ENCODE peak calls at places on chromosomes 11 and 22, in four cellular contexts. J, O, R and I are unnamed samples.
A peak's percentile ranks its signal among the peaks of the same experiment; 100 is the strongest.

GRCh38 chr11:3207530-3208189 is 11.0 kb downstream of the MRGPRG start:
- DNase-seq in O (no peak), R (no peak), J (no peak), I (no peak)

GRCh38 chr11:67352546-67353316 is 615 bp downstream of the POLD4 start:
- DNase-seq in O (no peak), R (peak; percentile 46), J (peak; percentile 22), I (no peak)

GRCh38 chr22:29314537-29315285 is 786 bp downstream of the RASL10A start:
- DNase-seq in R (no peak), J (no peak), O (no peak), I (no peak)

GRCh38 chr11:296976-297665 is 2.2 kb downstream of the IFITM5 start:
- DNase-seq in J (no peak), O (no peak), R (no peak), I (no peak)

GRCh38 chr22:34105461-34106062 is 185.3 kb upstream of the LARGE1 start:
- DNase-seq in J (peak; percentile 26), R (peak; percentile 35), O (peak; percentile 83), I (no peak)

GRCh38 chr11:133898031-133898769 is 52.9 kb upstream of the SPATA19 start:
- DNase-seq in O (no peak), J (no peak), R (no peak), I (no peak)

GRCh38 chr11:75563978-75564552 is 2.0 kb downstream of the SERPINH1 start:
- DNase-seq in J (no peak), R (peak; percentile 80), O (peak; percentile 78), I (no peak)

GRCh38 chr22:31400023-31400397 is 606 bp downstream of the DRG1 start:
- DNase-seq in J (no peak), O (peak; percentile 8), R (no peak), I (no peak)

GRCh38 chr11:60889869-60890311 is 16.5 kb downstream of the PRPF19 start:
- DNase-seq in R (no peak), J (peak; percentile 70), O (no peak), I (no peak)

GRCh38 chr11:60891103-60891741 is 15.2 kb downstream of the PRPF19 start:
- DNase-seq in J (no peak), R (no peak), O (no peak), I (no peak)

GRCh38 chr11:60890696-60891095 is 15.7 kb downstream of the PRPF19 start:
- DNase-seq in O (no peak), J (no peak), R (no peak), I (no peak)

DNA sequence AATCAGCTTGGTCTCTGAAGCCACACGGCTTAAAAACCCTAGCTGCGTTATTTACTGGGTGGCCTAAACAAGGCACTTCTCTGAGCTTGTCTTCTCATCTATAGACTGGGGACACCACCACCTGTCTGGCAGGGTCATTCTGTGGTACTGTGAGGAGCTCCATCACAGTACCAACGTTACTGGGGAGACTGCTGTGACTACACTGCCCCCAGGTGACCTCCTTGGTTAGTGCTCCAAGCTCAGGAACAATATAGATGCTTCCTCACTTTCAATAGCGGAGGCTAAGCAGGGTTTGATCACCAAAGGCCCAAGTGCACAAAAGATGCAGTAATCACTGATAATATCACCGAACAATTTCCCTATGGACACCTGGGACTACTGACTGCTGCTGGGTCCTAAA is 18.9 kb downstream of the PRPF19 start:
- DNase-seq in O (peak; percentile 47), R (no peak), J (no peak), I (no peak)
- TF ChIP-seq CTCF in O (peak; percentile 56), R (no peak), J (peak; percentile 71), I (peak; percentile 75)

GRCh38 chr22:40213478-40213877 is 35.8 kb downstream of the TNRC6B start:
- DNase-seq in O (no peak), J (no peak), R (no peak), I (no peak)

GRCh38 chr22:40210814-40211213 is 33.1 kb downstream of the TNRC6B start:
- DNase-seq in R (no peak), J (no peak), O (no peak), I (no peak)

GRCh38 chr22:40212126-40212525 is 34.4 kb downstream of the TNRC6B start:
- DNase-seq in O (no peak), J (no peak), R (no peak), I (no peak)

GRCh38 chr22:40209945-40210485 is 32.3 kb downstream of the TNRC6B start:
- DNase-seq in R (no peak), O (no peak), J (no peak), I (no peak)

GRCh38 chr22:40211481-40212052 is 33.8 kb downstream of the TNRC6B start:
- DNase-seq in R (no peak), O (no peak), J (no peak), I (no peak)
- TF ChIP-seq CTCF in R (no peak), O (no peak), J (no peak), I (no peak)

DNA sequence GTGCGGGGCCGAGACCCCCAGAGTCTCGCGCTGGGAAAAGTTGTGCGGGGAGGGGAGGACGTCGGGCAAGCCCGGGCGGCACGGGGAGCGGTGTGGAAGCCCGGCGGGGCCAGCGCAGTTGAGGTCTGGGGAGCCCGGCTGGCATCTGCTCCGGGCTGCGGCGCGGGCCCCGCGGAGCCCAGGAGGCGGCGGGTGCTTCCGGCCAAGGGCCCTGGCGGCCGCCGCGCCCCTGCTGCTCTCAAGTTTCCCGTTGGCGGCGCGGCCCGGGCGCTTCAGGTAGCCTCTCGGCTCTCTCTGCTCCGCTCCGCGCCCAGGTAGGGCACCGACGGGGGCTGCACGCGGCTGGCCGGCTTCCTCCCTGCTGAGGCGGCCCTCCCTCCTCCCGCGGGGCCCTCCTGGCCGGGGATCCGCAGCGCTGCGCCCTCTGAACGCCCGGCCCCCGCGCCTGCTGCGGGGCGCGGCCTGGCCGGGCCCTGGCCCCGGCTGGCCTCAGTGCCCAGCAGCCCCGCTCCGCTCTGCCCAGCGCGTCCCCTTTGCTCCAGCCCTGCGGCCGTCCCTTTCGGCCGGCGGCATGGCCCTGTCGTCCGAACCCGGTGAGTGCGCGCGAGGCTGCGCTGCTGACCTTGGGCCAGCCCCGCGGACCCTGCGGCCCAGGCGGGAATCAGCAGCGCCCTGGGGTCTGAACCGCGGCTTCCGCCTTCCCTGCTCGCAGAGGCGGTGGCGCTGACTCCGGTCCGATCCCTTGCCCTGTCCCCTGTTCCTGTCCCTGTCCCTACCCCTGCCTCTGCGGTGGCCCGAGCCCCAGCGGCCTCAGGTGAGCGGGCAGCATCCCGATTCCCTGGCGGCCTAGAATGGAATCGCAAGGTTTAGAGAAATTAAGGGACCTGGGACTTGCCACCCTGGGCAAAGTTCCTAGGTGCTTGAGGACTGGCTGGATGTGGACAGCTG is 4.3 kb upstream of the AMPD3 start:
- DNase-seq in O (peak; percentile 65), R (peak; percentile 23), J (no peak), I (no peak)
- TF ChIP-seq CTCF in O (peak; percentile 56), R (peak; percentile 41), J (no peak), I (no peak)

GRCh38 chr11:44884056-44884455 is 66.6 kb downstream of the TP53I11 start:
- DNase-seq in O (no peak), R (no peak), J (no peak), I (no peak)

GRCh38 chr11:44887598-44887997 is 63.1 kb downstream of the TP53I11 start:
- DNase-seq in R (no peak), O (no peak), J (no peak), I (no peak)

GRCh38 chr11:44885065-44885777 is 65.5 kb downstream of the TP53I11 start:
- DNase-seq in J (no peak), R (peak; percentile 50), O (peak; percentile 34), I (no peak)

GRCh38 chr11:44886765-44887164 is 63.9 kb downstream of the TP53I11 start:
- DNase-seq in R (no peak), J (no peak), O (no peak), I (peak; percentile 28)

DNA sequence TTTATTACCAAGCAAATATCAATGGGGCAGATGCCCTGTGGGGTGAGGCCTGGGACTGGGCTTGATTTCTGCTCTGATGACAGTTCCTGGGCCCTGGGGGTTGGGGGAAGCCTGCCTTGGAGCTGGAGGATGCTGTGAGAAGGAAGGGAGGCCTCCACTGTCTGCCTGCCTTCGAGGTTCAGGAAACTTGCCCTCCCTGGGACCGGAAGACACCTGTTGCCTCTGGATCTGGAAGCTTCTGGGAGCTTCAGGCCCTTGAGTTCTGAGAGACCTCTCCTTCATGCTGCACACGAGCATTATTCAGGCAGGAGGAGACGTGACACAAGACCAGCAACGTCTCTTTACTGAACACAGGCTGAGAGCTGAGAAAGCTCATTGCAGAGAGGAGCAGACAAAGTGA is 64.8 kb downstream of the TP53I11 start:
- DNase-seq in J (no peak), R (no peak), O (peak; percentile 34), I (no peak)
- TF ChIP-seq CTCF in J (no peak), R (no peak), O (no peak), I (no peak)